ENCODE peak calls at places on chromosomes 3 and 15, in ten cellular contexts. D, X, S, W, Z, F, L, T, M and E are unnamed samples.

GRCh38 chr3:29649815-29650547 is 369.1 kb downstream of the RBMS3 start:
- DNase-seq in W (no peak), D (peak; percentile 12), M (no peak), X (no peak), Z (no peak), F (peak; percentile 24), L (no peak), T (no peak), S (peak; percentile 8), E (peak; percentile 42)

GRCh38 chr3:44712455-44713075 is at the start of gene ZNF502:
- DNase-seq in M (peak; percentile 88), W (peak; percentile 93), T (no peak), F (peak; percentile 88), D (peak; percentile 73), L (peak; percentile 84), S (peak; percentile 70), Z (no peak), X (peak; percentile 62), E (peak; percentile 52)

GRCh38 chr15:35630985-35631384 is 85.0 kb upstream of the DPH6 start:
- DNase-seq in Z (no peak), W (no peak), S (no peak), D (no peak), X (no peak), M (no peak), L (no peak), F (no peak), T (no peak), E (no peak)

GRCh38 chr15:62742409-62743171 is 300.0 kb upstream of the TPM1 start:
- DNase-seq in F (peak; percentile 40), D (peak; percentile 62), T (no peak), M (peak; percentile 89), X (peak; percentile 73), Z (peak; percentile 42), W (peak; percentile 51), S (peak; percentile 71), L (peak; percentile 61), E (peak; percentile 82)

GRCh38 chr15:74193305-74193718 is 9.3 kb downstream of the STRA6 start:
- DNase-seq in Z (no peak), L (no peak), S (peak; percentile 99), D (no peak), M (no peak), W (no peak), T (no peak), F (no peak), X (no peak), E (peak; percentile 90)

GRCh38 chr3:48598323-48599076 is 3.4 kb upstream of the COL7A1 start:
- DNase-seq in D (peak; percentile 36), L (peak; percentile 37), Z (no peak), X (peak; percentile 90), W (no peak), M (peak; percentile 69), F (peak; percentile 70), T (peak; percentile 96), S (peak; percentile 98), E (peak; percentile 95)

GRCh38 chr3:80643421-80643820 is 875.6 kb upstream of the ROBO1 start:
- DNase-seq in S (no peak), X (no peak), Z (no peak), L (no peak), F (no peak), M (no peak), T (no peak), D (peak; percentile 1), W (no peak), E (no peak)

GRCh38 chr15:69919816-69920215 is 177.9 kb downstream of the TLE3 start:
- DNase-seq in D (no peak), T (no peak), F (no peak), S (no peak), Z (no peak), M (no peak), X (no peak), L (no peak), W (no peak), E (no peak)

GRCh38 chr3:169112153-169112892 is 551.2 kb downstream of the MECOM start:
- DNase-seq in Z (peak; percentile 50), L (no peak), W (no peak), T (no peak), F (no peak), S (peak; percentile 93), M (no peak), D (no peak), X (peak; percentile 69), E (peak; percentile 31)

GRCh38 chr3:36679384-36680200 is 84.8 kb downstream of the DCLK3 start:
- DNase-seq in M (no peak), Z (no peak), D (peak; percentile 26), F (no peak), T (no peak), L (no peak), X (peak; percentile 58), S (peak; percentile 98), W (no peak), E (peak; percentile 80)

GRCh38 chr3:72997421-72997961 is 880 bp downstream of the PPP4R2 start:
- DNase-seq in W (peak; percentile 40), M (no peak), X (no peak), T (no peak), F (no peak), Z (peak; percentile 70), L (no peak), D (peak; percentile 77), S (peak; percentile 70), E (peak; percentile 70)

GRCh38 chr3:172606021-172606420 is 82.8 kb upstream of the TNFSF10 start:
- DNase-seq in X (no peak), D (no peak), L (no peak), F (no peak), S (peak; percentile 59), W (no peak), T (no peak), M (no peak), Z (no peak), E (no peak)

GRCh38 chr15:71440479-71441071 is 325.3 kb downstream of the THSD4 start:
- DNase-seq in M (no peak), F (no peak), L (no peak), W (no peak), Z (peak; percentile 27), X (peak; percentile 37), D (peak; percentile 60), S (peak; percentile 75), T (no peak), E (peak; percentile 66)

GRCh38 chr3:14484741-14485140 is 55.4 kb downstream of the GRIP2 start:
- DNase-seq in M (no peak), D (no peak), L (no peak), W (no peak), F (no peak), S (no peak), X (no peak), Z (no peak), T (no peak), E (no peak)

GRCh38 chr3:72821170-72821781 is 27.0 kb downstream of the SHQ1 start:
- DNase-seq in X (no peak), T (no peak), F (no peak), W (peak; percentile 77), M (no peak), S (no peak), D (no peak), L (no peak), Z (no peak), E (peak; percentile 62)

GRCh38 chr3:25719321-25719720 is 54.6 kb upstream of the TOP2B start:
- DNase-seq in L (no peak), Z (no peak), M (no peak), X (no peak), W (no peak), F (no peak), D (no peak), T (no peak), S (no peak), E (no peak)

GRCh38 chr15:90982135-90982534 is 12.2 kb downstream of the PRC1 start:
- DNase-seq in Z (no peak), F (no peak), T (no peak), D (peak; percentile 66), W (no peak), S (peak; percentile 84), L (no peak), M (no peak), X (no peak), E (peak; percentile 44)

DNA sequence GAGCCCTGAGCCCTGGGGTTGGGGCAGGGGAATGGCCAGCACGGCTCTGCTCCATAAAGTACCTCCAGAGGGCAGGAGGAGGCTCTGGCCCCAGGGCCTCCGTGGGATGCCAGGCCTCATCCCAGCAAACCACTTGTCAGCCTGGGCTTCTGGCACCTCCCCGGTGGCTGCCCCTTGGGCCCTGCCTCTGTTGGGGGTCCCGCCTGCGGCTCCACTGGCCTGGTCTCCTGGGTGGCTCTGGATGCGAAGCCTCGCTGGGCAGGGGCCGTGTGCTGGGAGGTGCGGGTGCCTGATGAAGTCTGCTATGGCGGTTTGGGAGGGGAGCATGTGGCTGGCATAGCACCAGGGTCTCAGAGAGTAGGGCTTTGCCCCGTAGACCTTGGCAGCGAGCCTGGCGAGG is 37.6 kb downstream of the PLXNA1 start:
- DNase-seq in L (no peak), F (no peak), W (no peak), D (no peak), T (no peak), X (no peak), M (no peak), S (no peak), Z (no peak), E (no peak)
- TF ChIP-seq CTCF in L (no peak), F (no peak), W (no peak), D (no peak), T (no peak), X (no peak), M (no peak), S (no peak), Z (no peak), E (no peak)

GRCh38 chr15:26864664-26865191 is 2.1 kb upstream of the GABRA5 start:
- DNase-seq in Z (no peak), M (no peak), W (no peak), D (peak; percentile 60), S (peak; percentile 32), L (peak; percentile 49), F (no peak), X (no peak), T (no peak), E (no peak)
- TF ChIP-seq CTCF in Z (peak; percentile 65), M (peak; percentile 45), W (no peak), D (peak; percentile 44), S (peak; percentile 61), L (peak; percentile 59), F (peak; percentile 70), X (peak; percentile 63), T (peak; percentile 78), E (no peak)

DNA sequence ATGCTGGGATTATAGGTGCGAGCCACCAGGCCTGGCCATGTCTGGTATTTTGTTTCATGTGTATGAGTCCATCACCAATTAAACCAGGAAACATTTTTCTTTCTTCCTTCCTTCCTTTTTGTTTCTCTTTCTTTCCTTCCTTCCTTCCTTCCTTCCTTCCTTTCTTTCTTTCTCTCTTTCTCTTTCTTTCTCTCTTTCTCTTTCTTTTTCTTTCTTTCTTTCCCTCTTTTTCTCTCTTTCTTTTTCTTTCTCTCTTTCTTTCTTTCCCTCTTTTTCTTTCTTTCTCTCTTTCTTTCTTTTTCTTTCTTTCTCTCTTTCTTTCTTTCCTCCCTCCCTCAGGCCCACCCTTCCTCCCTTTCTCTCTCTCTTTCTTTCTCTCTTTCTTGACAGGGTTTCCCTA is 83.4 kb downstream of the SLC9A9 start:
- DNase-seq in Z (no peak), F (no peak), W (no peak), D (no peak), S (no peak), T (no peak), X (no peak), L (no peak), M (no peak), E (no peak)
- TF ChIP-seq CTCF in Z (no peak), F (no peak), W (no peak), D (no peak), S (no peak), T (no peak), X (no peak), L (no peak), M (no peak), E (no peak)

GRCh38 chr15:80779658-80780415 is 667 bp downstream of the CEMIP start:
- DNase-seq in S (peak; percentile 58), M (no peak), F (no peak), W (peak; percentile 33), D (no peak), L (no peak), Z (peak; percentile 25), X (no peak), T (no peak), E (peak; percentile 63)
- TF ChIP-seq CTCF in S (no peak), M (no peak), F (no peak), W (no peak), D (no peak), L (no peak), Z (peak; percentile 22), X (no peak), T (no peak), E (no peak)